ENCODE peak calls at places on chromosomes 12 and 14, in eight cellular contexts. L, E, A, O, F, N, Q and Y are unnamed samples.

GRCh38 chr12:57166971-57167371 is 19.6 kb upstream of the LRP1-AS start:
- DNase-seq in L (no peak), E (no peak), A (no peak), O (peak; percentile 76), F (peak; percentile 55), N (peak; percentile 67), Q (no peak), Y (peak; percentile 57)

GRCh38 chr12:85627584-85627983 is 208.6 kb downstream of the RASSF9 start:
- DNase-seq in L (no peak), E (no peak), A (no peak), O (peak; percentile 53), F (no peak), N (peak; percentile 75), Q (no peak), Y (peak; percentile 50)

GRCh38 chr14:80919622-80920021 is 21.9 kb downstream of the CEP128 start:
- DNase-seq in L (no peak), E (no peak), A (no peak), O (no peak), F (no peak), N (no peak), Q (no peak), Y (no peak)

GRCh38 chr14:67738740-67739504 is 37.2 kb downstream of the RDH12 start:
- DNase-seq in L (peak; percentile 70), E (no peak), A (no peak), O (peak; percentile 84), F (no peak), N (peak; percentile 99), Q (peak; percentile 89), Y (peak; percentile 33)

GRCh38 chr12:111448266-111448830 is 42.6 kb downstream of the SH2B3 start:
- DNase-seq in L (no peak), E (no peak), A (no peak), O (no peak), F (no peak), N (no peak), Q (no peak), Y (no peak)

GRCh38 chr14:105910426-105910825 is 384.0 kb downstream of the TMEM121 start:
- DNase-seq in L (peak; percentile 14), E (no peak), A (no peak), O (no peak), F (no peak), N (no peak), Q (no peak), Y (no peak)

GRCh38 chr12:80877706-80878384 is 59.9 kb downstream of the LIN7A start:
- DNase-seq in L (no peak), E (peak; percentile 90), A (no peak), O (peak; percentile 52), F (no peak), N (peak; percentile 21), Q (no peak), Y (no peak)

GRCh38 chr14:101950100-101950499 is 14.3 kb upstream of the DYNC1H1 start:
- DNase-seq in L (no peak), E (no peak), A (no peak), O (no peak), F (no peak), N (no peak), Q (no peak), Y (no peak)

GRCh38 chr14:51216602-51217001 is 23.4 kb upstream of the TMX1 start:
- DNase-seq in L (no peak), E (no peak), A (no peak), O (no peak), F (no peak), N (no peak), Q (no peak), Y (no peak)

GRCh38 chr12:94429633-94430032 is 30.0 kb downstream of the CEP83 start:
- DNase-seq in L (no peak), E (no peak), A (no peak), O (no peak), F (no peak), N (no peak), Q (no peak), Y (no peak)

GRCh38 chr12:107917912-107918800 is 143.7 kb downstream of the ASCL4 start:
- DNase-seq in L (no peak), E (peak; percentile 71), A (no peak), O (peak; percentile 7), F (no peak), N (peak; percentile 19), Q (no peak), Y (peak; percentile 52)

GRCh38 chr12:93802293-93802692 is 125.1 kb downstream of the CRADD start:
- DNase-seq in L (no peak), E (no peak), A (no peak), O (no peak), F (no peak), N (no peak), Q (no peak), Y (no peak)

GRCh38 chr12:9951026-9951652 is 19.0 kb upstream of the CLEC2A start:
- DNase-seq in L (no peak), E (no peak), A (no peak), O (no peak), F (peak; percentile 7), N (no peak), Q (no peak), Y (no peak)

GRCh38 chr12:27297576-27297975 is 35.1 kb upstream of the BMAL2 start:
- DNase-seq in L (no peak), E (no peak), A (no peak), O (no peak), F (no peak), N (no peak), Q (no peak), Y (peak; percentile 78)

GRCh38 chr14:68458840-68459469 is 333.9 kb downstream of the ZFP36L1 start:
- DNase-seq in L (peak; percentile 74), E (peak; percentile 69), A (no peak), O (peak; percentile 85), F (no peak), N (peak; percentile 95), Q (peak; percentile 73), Y (peak; percentile 98)